ENCODE peak calls at places on chromosomes 3 and 15, in nine cellular contexts. K is GM18507; Q is stimulated activated CD4-positive, alpha-beta T cell treated with anti-CD3 and anti-CD28 coated beads, Interleukin-4, amount 100 ng/mL, for 4 hours; P is stimulated activated naive CD8-positive, alpha-beta T cell treated with anti-CD3 and anti-CD28 coated beads, Interleukin-15, Interleukin-2, amounts not matched to agents 100 U/mL and 50 U/mL, for 24 hours; I is hepatocyte; N is Calu3; D is activated T-cell treated with anti-CD3 and anti-CD28 coated beads for 1 hour; W is GM20000; H is tibial artery. V is an unnamed sample.

GRCh38 chr3:72776-73175 is 123.8 kb upstream of the CHL1 start:
- DNase-seq in K (no peak), Q (no peak), P (no peak), I (no peak), N (no peak), D (no peak), W (no peak), H (no peak), V (peak; percentile 37)

GRCh38 chr3:120683671-120684301 is 1.7 kb upstream of the HGD start:
- DNase-seq in K (no peak), Q (no peak), P (no peak), I (no peak), N (no peak), D (no peak), W (no peak), H (no peak), V (no peak)

GRCh38 chr3:16058511-16058910 is 116.0 kb upstream of the GALNT15 start:
- DNase-seq in K (no peak), Q (no peak), P (no peak), I (no peak), N (no peak), D (no peak), W (no peak), H (no peak), V (no peak)

GRCh38 chr3:125039041-125039896 is 16.5 kb downstream of the HEG1 start:
- DNase-seq in K (no peak), Q (no peak), P (no peak), I (no peak), N (no peak), D (no peak), W (no peak), H (no peak), V (no peak)

GRCh38 chr15:33662014-33662413 is 306.3 kb upstream of the CHRM5 start:
- DNase-seq in K (no peak), Q (no peak), P (no peak), I (no peak), N (no peak), D (no peak), W (no peak), H (no peak), V (no peak)

GRCh38 chr15:75359537-75360250 is 8.7 kb downstream of the MAN2C1 start:
- DNase-seq in K (no peak), Q (no peak), P (no peak), I (peak; percentile 5), N (no peak), D (no peak), W (no peak), H (no peak), V (no peak)

GRCh38 chr3:27591321-27591711 is 107.1 kb upstream of the SLC4A7 start:
- DNase-seq in K (no peak), Q (no peak), P (no peak), I (no peak), N (no peak), D (no peak), W (no peak), H (no peak), V (no peak)

GRCh38 chr3:64361962-64362735 is 136.9 kb upstream of the PRICKLE2 start:
- DNase-seq in K (no peak), Q (no peak), P (no peak), I (no peak), N (no peak), D (no peak), W (no peak), H (no peak), V (no peak)

GRCh38 chr3:170740726-170741591 is 129.0 kb downstream of the RPL22L1 start:
- DNase-seq in K (no peak), Q (no peak), P (no peak), I (peak; percentile 57), N (no peak), D (no peak), W (no peak), H (peak; percentile 83), V (peak; percentile 86)

GRCh38 chr15:28991236-28992171 is 105.7 kb downstream of the APBA2 start:
- DNase-seq in K (no peak), Q (no peak), P (no peak), I (no peak), N (no peak), D (no peak), W (no peak), H (no peak), V (no peak)

GRCh38 chr15:40098489-40099261 is 10.0 kb downstream of the BMF start:
- DNase-seq in K (peak; percentile 79), Q (peak; percentile 68), P (peak; percentile 81), I (peak; percentile 97), N (peak; percentile 76), D (peak; percentile 42), W (peak; percentile 90), H (peak; percentile 88), V (peak; percentile 94)

GRCh38 chr15:90407871-90408317 is 19.9 kb downstream of the IQGAP1 start:
- DNase-seq in K (no peak), Q (no peak), P (no peak), I (peak; percentile 12), N (no peak), D (no peak), W (no peak), H (no peak), V (no peak)